ENCODE peak calls at places on chromosomes 13 and 19, in seven cellular contexts. N, R, S, C, B, V and W are unnamed samples.

GRCh38 chr13:97726664-97727235 is 226.7 kb upstream of the IPO5 start:
- DNase-seq in N (no peak), R (no peak), S (no peak), C (no peak), B (no peak), V (no peak), W (no peak)

GRCh38 chr13:113192902-113193301 is 15.6 kb downstream of the PCID2 start:
- DNase-seq in N (no peak), R (no peak), S (no peak), C (peak; percentile 88), B (no peak), V (no peak), W (no peak)

GRCh38 chr19:50331187-50332013 is 2.2 kb upstream of the KCNC3 start:
- DNase-seq in N (no peak), R (no peak), S (no peak), C (no peak), B (no peak), V (no peak), W (no peak)

GRCh38 chr19:34308381-34309367 is 54.3 kb downstream of the GARRE1 start:
- DNase-seq in N (no peak), R (no peak), S (no peak), C (no peak), B (no peak), V (no peak), W (no peak)

GRCh38 chr19:40154121-40154680 is 37.0 kb upstream of the MAP3K10 start:
- DNase-seq in N (no peak), R (no peak), S (no peak), C (no peak), B (no peak), V (no peak), W (no peak)

GRCh38 chr13:33208290-33208990 is 77.1 kb downstream of the STARD13 start:
- DNase-seq in N (no peak), R (no peak), S (no peak), C (no peak), B (no peak), V (no peak), W (no peak)

GRCh38 chr13:40069173-40070044 is 413.9 kb downstream of the COG6 start:
- DNase-seq in N (peak; percentile 80), R (peak; percentile 89), S (peak; percentile 80), C (peak; percentile 46), B (peak; percentile 65), V (peak; percentile 72), W (no peak)

GRCh38 chr19:38653028-38653571 is 5.7 kb downstream of the ACTN4 start:
- DNase-seq in N (peak; percentile 62), R (peak; percentile 66), S (peak; percentile 78), C (peak; percentile 51), B (no peak), V (no peak), W (peak; percentile 64)

GRCh38 chr19:48963371-48964204 is 1.5 kb upstream of the FTL start:
- DNase-seq in N (peak; percentile 78), R (peak; percentile 87), S (peak; percentile 88), C (peak; percentile 71), B (peak; percentile 60), V (peak; percentile 68), W (peak; percentile 90)

GRCh38 chr13:77979721-77980377 is 61.2 kb upstream of the EDNRB start:
- DNase-seq in N (no peak), R (no peak), S (no peak), C (no peak), B (no peak), V (no peak), W (no peak)

GRCh38 chr19:52735734-52736133 is 890 bp upstream of the ZNF611 start:
- DNase-seq in N (peak; percentile 72), R (peak; percentile 63), S (peak; percentile 68), C (no peak), B (peak; percentile 80), V (peak; percentile 46), W (peak; percentile 89)

GRCh38 chr13:91647361-91647970 is 249.0 kb downstream of the GPC5 start:
- DNase-seq in N (peak; percentile 14), R (no peak), S (peak; percentile 9), C (peak; percentile 12), B (no peak), V (no peak), W (no peak)

GRCh38 chr19:11024259-11024658 is 63.4 kb downstream of the SMARCA4 start:
- DNase-seq in N (peak; percentile 91), R (no peak), S (no peak), C (no peak), B (no peak), V (no peak), W (no peak)

GRCh38 chr13:66748712-66749111 is 481.4 kb downstream of the PCDH9 start:
- DNase-seq in N (no peak), R (no peak), S (no peak), C (no peak), B (no peak), V (no peak), W (no peak)

GRCh38 chr13:39273953-39274352 is 235.7 kb downstream of the NHLRC3 start:
- DNase-seq in N (no peak), R (peak; percentile 22), S (peak; percentile 17), C (no peak), B (no peak), V (no peak), W (no peak)

GRCh38 chr19:33453207-33453736 is 68.3 kb downstream of the PEPD start:
- DNase-seq in N (no peak), R (no peak), S (no peak), C (no peak), B (no peak), V (no peak), W (no peak)

GRCh38 chr19:16076958-16077611 is 790 bp downstream of the TPM4 start:
- DNase-seq in N (peak; percentile 59), R (peak; percentile 71), S (peak; percentile 73), C (no peak), B (peak; percentile 61), V (peak; percentile 64), W (peak; percentile 91)

GRCh38 chr19:51365211-51366049 is 758 bp downstream of the ETFB start:
- DNase-seq in N (peak; percentile 68), R (peak; percentile 48), S (peak; percentile 45), C (peak; percentile 53), B (no peak), V (no peak), W (no peak)

GRCh38 chr19:40718774-40719391 is 2.0 kb downstream of the ITPKC start:
- DNase-seq in N (peak; percentile 77), R (peak; percentile 71), S (peak; percentile 93), C (peak; percentile 40), B (peak; percentile 91), V (peak; percentile 58), W (peak; percentile 91)

GRCh38 chr19:507286-508203 is at the start of gene TPGS1:
- DNase-seq in N (peak; percentile 70), R (peak; percentile 69), S (peak; percentile 79), C (peak; percentile 100), B (peak; percentile 50), V (peak; percentile 51), W (peak; percentile 95)
- TF ChIP-seq POLR2A in N (no peak), R (no peak), S (peak; percentile 50), C (peak; percentile 83), B (no peak), V (peak; percentile 8), W (no peak)

DNA sequence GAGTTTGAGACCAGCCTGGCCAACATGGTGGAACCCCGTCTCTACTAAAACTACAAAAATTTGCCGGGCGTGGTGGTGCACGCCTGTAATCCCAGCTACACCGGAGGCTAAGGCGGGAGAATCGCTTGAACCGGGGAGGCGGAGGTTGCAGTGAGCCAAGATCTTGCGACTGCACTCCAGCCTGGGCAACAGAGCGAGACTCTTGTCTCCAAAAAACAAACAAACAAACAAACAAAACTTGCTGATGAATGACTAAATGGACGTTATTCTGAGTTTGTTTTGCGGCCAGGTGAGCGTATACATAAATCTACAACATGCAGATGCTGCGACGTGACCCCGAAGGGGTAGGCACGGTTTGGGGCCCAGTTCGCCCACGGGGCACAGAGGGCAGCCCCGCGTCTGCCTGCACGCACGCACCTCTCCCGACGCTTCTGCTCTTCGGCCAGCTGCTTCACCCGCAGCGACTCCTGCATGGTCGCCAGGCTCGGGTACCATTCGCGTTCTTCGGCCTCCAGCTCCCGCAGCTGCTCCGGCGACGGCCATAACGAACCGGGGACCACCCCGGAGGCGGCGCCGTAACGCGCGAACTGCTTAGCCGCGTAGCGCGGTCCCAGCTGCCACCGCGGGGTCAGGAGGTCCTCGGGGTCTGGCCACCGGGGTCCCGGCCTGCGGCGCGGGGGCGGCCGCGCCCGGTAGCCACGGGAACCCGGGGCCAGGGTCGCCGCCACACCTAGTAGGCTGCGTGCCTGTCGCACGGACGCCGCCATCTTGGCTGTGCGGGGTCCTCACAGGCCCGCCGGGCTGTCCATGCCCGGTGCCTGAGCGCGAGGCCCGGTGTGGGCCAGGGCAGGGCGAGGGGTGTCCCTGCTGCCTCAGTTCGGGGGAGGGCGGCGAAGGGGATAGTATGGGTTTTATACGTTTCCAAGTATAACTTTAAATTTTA is at the start of gene GADD45GIP1:
- DNase-seq in N (peak; percentile 78), R (peak; percentile 72), S (peak; percentile 84), C (peak; percentile 69), B (peak; percentile 64), V (peak; percentile 44), W (peak; percentile 95)
- TF ChIP-seq POLR2A in N (peak; percentile 66), R (peak; percentile 71), S (peak; percentile 73), C (peak; percentile 92), B (peak; percentile 50), V (peak; percentile 53), W (peak; percentile 16)

DNA sequence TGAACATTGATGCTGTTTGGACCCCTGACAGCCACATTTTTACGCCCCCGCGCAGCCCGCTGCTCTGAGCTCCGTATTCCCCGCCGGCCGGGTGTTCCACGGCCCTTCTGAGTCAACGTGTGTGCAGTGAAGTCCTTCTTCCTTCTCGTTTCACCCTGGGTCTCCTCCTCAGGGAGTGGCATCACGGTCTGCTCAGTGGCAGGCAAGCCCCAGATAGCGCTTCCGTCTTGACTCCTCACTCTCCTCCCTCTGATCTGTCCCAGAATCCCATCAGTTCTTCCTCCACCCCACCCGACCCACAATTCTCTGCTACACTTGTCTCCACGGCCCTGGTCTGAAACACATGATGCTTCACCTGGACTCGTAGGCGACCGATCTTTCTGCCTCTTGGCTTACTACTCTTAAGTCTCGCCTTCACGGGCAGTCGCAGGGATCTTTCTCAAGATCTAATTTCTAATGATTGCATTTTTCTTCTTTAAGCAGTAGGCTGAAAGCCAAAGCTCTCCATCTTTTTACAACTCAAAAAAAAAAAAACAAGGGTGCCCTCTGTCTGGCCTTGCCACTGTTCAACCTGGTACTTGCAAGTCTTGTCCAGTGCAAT is 33.9 kb downstream of the CCNE1 start:
- DNase-seq in N (peak; percentile 47), R (peak; percentile 32), S (peak; percentile 37), C (peak; percentile 18), B (no peak), V (no peak), W (no peak)
- TF ChIP-seq POLR2A in N (no peak), R (no peak), S (peak; percentile 35), C (no peak), B (no peak), V (no peak), W (no peak)

DNA sequence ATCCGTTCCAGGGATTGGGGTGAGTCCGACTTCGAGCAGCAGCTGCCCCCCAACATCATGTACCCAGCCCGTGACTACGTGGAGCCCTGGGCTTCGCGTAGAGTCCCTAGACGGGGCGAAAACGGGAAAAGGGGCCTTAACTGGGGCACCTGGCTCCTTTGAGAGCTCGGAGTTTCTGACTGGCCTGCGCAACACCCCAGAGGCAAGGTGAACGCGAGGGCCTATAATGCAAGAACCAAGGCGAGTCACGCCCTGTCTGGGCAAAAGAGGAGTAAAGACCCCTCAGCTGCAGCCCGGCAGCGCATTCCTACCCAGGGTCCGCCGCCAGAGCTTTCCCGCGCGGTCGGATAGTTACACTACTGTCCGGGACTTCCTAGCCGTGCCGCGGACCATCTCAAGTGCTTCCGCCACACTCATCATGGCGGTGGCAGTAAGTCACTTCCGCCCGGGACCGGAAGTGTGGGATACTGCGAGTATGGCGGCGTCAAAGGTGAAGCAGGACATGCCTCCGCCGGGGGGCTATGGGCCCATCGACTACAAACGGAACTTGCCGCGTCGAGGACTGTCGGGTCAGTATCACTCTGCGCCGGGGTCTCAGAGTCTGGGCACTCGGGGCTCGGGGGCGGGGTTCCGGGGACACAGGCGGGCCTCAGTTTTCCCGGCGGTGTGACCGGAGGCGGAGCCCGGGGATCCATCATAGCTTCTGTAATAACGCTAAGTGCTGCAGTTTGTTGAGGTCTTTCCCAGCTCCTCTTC is at the start of gene NDUFA13:
- DNase-seq in N (peak; percentile 91), R (peak; percentile 95), S (peak; percentile 95), C (peak; percentile 90), B (peak; percentile 92), V (peak; percentile 90), W (peak; percentile 92)
- TF ChIP-seq POLR2A in N (peak; percentile 57), R (peak; percentile 70), S (peak; percentile 85), C (peak; percentile 72), B (peak; percentile 78), V (peak; percentile 73), W (peak; percentile 87)